ENCODE peak calls at places on chromosomes 3 and 15, in five cellular contexts. One of them, this sample, is unnamed.

GRCh38 chr3:183745300-183746098 is 47.9 kb downstream of the YEATS2 start:
- DNase-seq in MM.1S: no peak
- DNase-seq in CD8-positive, alpha-beta T cell: no peak
- DNase-seq in effector memory CD4-positive, alpha-beta T cell: no peak
- DNase-seq in NB4: no peak
- DNase-seq in this sample: no peak

GRCh38 chr15:37252530-37252929 is 152.2 kb upstream of the MEIS2 start:
- DNase-seq in MM.1S: no peak
- DNase-seq in CD8-positive, alpha-beta T cell: no peak
- DNase-seq in effector memory CD4-positive, alpha-beta T cell: no peak
- DNase-seq in NB4: no peak
- DNase-seq in this sample: no peak

GRCh38 chr3:119782435-119782834 is 534 bp downstream of the NR1I2 start:
- DNase-seq in MM.1S: no peak
- DNase-seq in CD8-positive, alpha-beta T cell: no peak
- DNase-seq in effector memory CD4-positive, alpha-beta T cell: no peak
- DNase-seq in NB4: no peak
- DNase-seq in this sample: no peak

GRCh38 chr15:39925112-39925830 is 5.2 kb upstream of the GPR176 start:
- DNase-seq in MM.1S: peak
- DNase-seq in CD8-positive, alpha-beta T cell: no peak
- DNase-seq in effector memory CD4-positive, alpha-beta T cell: no peak
- DNase-seq in NB4: peak
- DNase-seq in this sample: peak

GRCh38 chr15:43488790-43489585 is 4.0 kb downstream of the TP53BP1 start:
- DNase-seq in MM.1S: no peak
- DNase-seq in CD8-positive, alpha-beta T cell: no peak
- DNase-seq in effector memory CD4-positive, alpha-beta T cell: no peak
- DNase-seq in NB4: peak
- DNase-seq in this sample: no peak

GRCh38 chr15:40069178-40070165 is 30.5 kb upstream of the SRP14 start:
- DNase-seq in MM.1S: no peak
- DNase-seq in CD8-positive, alpha-beta T cell: no peak
- DNase-seq in effector memory CD4-positive, alpha-beta T cell: no peak
- DNase-seq in NB4: peak
- DNase-seq in this sample: peak

GRCh38 chr15:49045691-49046112 is 544 bp downstream of the SECISBP2L start:
- DNase-seq in MM.1S: peak
- DNase-seq in CD8-positive, alpha-beta T cell: no peak
- DNase-seq in effector memory CD4-positive, alpha-beta T cell: no peak
- DNase-seq in NB4: peak
- DNase-seq in this sample: peak

GRCh38 chr15:49926731-49927130 is 192.3 kb downstream of the ATP8B4 start:
- DNase-seq in MM.1S: no peak
- DNase-seq in CD8-positive, alpha-beta T cell: no peak
- DNase-seq in effector memory CD4-positive, alpha-beta T cell: no peak
- DNase-seq in NB4: no peak
- DNase-seq in this sample: no peak

GRCh38 chr15:64842986-64843561 is 1.4 kb downstream of the PLEKHO2 start:
- DNase-seq in MM.1S: no peak
- DNase-seq in CD8-positive, alpha-beta T cell: no peak
- DNase-seq in effector memory CD4-positive, alpha-beta T cell: no peak
- DNase-seq in NB4: peak
- DNase-seq in this sample: peak

GRCh38 chr3:180002006-180002405 is 34.7 kb downstream of the PEX5L start:
- DNase-seq in MM.1S: no peak
- DNase-seq in CD8-positive, alpha-beta T cell: no peak
- DNase-seq in effector memory CD4-positive, alpha-beta T cell: no peak
- DNase-seq in NB4: no peak
- DNase-seq in this sample: no peak

GRCh38 chr3:136735103-136735502 is 17.1 kb downstream of the STAG1 start:
- DNase-seq in MM.1S: no peak
- DNase-seq in CD8-positive, alpha-beta T cell: no peak
- DNase-seq in effector memory CD4-positive, alpha-beta T cell: no peak
- DNase-seq in NB4: no peak
- DNase-seq in this sample: no peak

GRCh38 chr15:30924353-30924752 is 20.6 kb downstream of the FAN1 start:
- DNase-seq in MM.1S: no peak
- DNase-seq in CD8-positive, alpha-beta T cell: no peak
- DNase-seq in effector memory CD4-positive, alpha-beta T cell: no peak
- DNase-seq in NB4: no peak
- DNase-seq in this sample: peak

GRCh38 chr15:55518009-55518408 is 10.0 kb upstream of the DNAAF4 start:
- DNase-seq in MM.1S: no peak
- DNase-seq in CD8-positive, alpha-beta T cell: no peak
- DNase-seq in effector memory CD4-positive, alpha-beta T cell: no peak
- DNase-seq in NB4: no peak
- DNase-seq in this sample: no peak

GRCh38 chr3:155196131-155197075 is 97.1 kb downstream of the STRIT1 start:
- DNase-seq in MM.1S: no peak
- DNase-seq in CD8-positive, alpha-beta T cell: no peak
- DNase-seq in effector memory CD4-positive, alpha-beta T cell: no peak
- DNase-seq in NB4: no peak
- DNase-seq in this sample: no peak

GRCh38 chr3:71658131-71658530 is 67.1 kb downstream of the EIF4E3 start:
- DNase-seq in MM.1S: no peak
- DNase-seq in CD8-positive, alpha-beta T cell: no peak
- DNase-seq in effector memory CD4-positive, alpha-beta T cell: no peak
- DNase-seq in NB4: no peak
- DNase-seq in this sample: peak

GRCh38 chr3:129023909-129024308 is 22.8 kb downstream of the EFCC1 start:
- DNase-seq in MM.1S: no peak
- DNase-seq in CD8-positive, alpha-beta T cell: no peak
- DNase-seq in effector memory CD4-positive, alpha-beta T cell: no peak
- DNase-seq in NB4: peak
- DNase-seq in this sample: peak

GRCh38 chr15:43777293-43777819 is 590 bp upstream of the ELL3 start:
- DNase-seq in MM.1S: peak
- DNase-seq in CD8-positive, alpha-beta T cell: peak
- DNase-seq in effector memory CD4-positive, alpha-beta T cell: peak
- DNase-seq in NB4: peak
- DNase-seq in this sample: peak

GRCh38 chr3:15542641-15543040 is 21.1 kb upstream of the COLQ start:
- DNase-seq in MM.1S: no peak
- DNase-seq in CD8-positive, alpha-beta T cell: no peak
- DNase-seq in effector memory CD4-positive, alpha-beta T cell: no peak
- DNase-seq in NB4: no peak
- DNase-seq in this sample: peak

GRCh38 chr15:36667296-36667695 is 87.9 kb downstream of the CDIN1 start:
- DNase-seq in MM.1S: no peak
- DNase-seq in CD8-positive, alpha-beta T cell: no peak
- DNase-seq in effector memory CD4-positive, alpha-beta T cell: no peak
- DNase-seq in NB4: no peak
- DNase-seq in this sample: no peak

GRCh38 chr3:149845570-149846244 is 32.7 kb downstream of the RNF13 start:
- DNase-seq in MM.1S: no peak
- DNase-seq in CD8-positive, alpha-beta T cell: no peak
- DNase-seq in effector memory CD4-positive, alpha-beta T cell: no peak
- DNase-seq in NB4: no peak
- DNase-seq in this sample: peak

GRCh38 chr3:172208586-172209332 is 169.4 kb downstream of the FNDC3B start:
- DNase-seq in MM.1S: no peak
- DNase-seq in CD8-positive, alpha-beta T cell: no peak
- DNase-seq in effector memory CD4-positive, alpha-beta T cell: no peak
- DNase-seq in NB4: peak
- DNase-seq in this sample: peak

GRCh38 chr3:153768559-153769469 is 352.4 kb upstream of the ARHGEF26 start:
- DNase-seq in MM.1S: peak
- DNase-seq in CD8-positive, alpha-beta T cell: peak
- DNase-seq in effector memory CD4-positive, alpha-beta T cell: peak
- DNase-seq in NB4: peak
- DNase-seq in this sample: peak

GRCh38 chr3:11009898-11010297 is 17.4 kb downstream of the SLC6A1 start:
- DNase-seq in MM.1S: no peak
- DNase-seq in CD8-positive, alpha-beta T cell: no peak
- DNase-seq in effector memory CD4-positive, alpha-beta T cell: no peak
- DNase-seq in NB4: no peak
- DNase-seq in this sample: no peak

GRCh38 chr3:43231276-43232000 is 54.9 kb upstream of the SNRK start:
- DNase-seq in MM.1S: no peak
- DNase-seq in CD8-positive, alpha-beta T cell: no peak
- DNase-seq in effector memory CD4-positive, alpha-beta T cell: no peak
- DNase-seq in NB4: no peak
- DNase-seq in this sample: peak

GRCh38 chr3:39038165-39038564 is 13.6 kb downstream of the SCN11A start:
- DNase-seq in MM.1S: no peak
- DNase-seq in CD8-positive, alpha-beta T cell: no peak
- DNase-seq in effector memory CD4-positive, alpha-beta T cell: no peak
- DNase-seq in NB4: no peak
- DNase-seq in this sample: peak

GRCh38 chr3:32467333-32468070 is 35.1 kb downstream of the CMTM6 start:
- DNase-seq in MM.1S: peak
- DNase-seq in CD8-positive, alpha-beta T cell: peak
- DNase-seq in effector memory CD4-positive, alpha-beta T cell: peak
- DNase-seq in NB4: peak
- DNase-seq in this sample: peak

GRCh38 chr15:63434567-63435219 is 53.0 kb upstream of the CA12 start:
- DNase-seq in MM.1S: no peak
- DNase-seq in CD8-positive, alpha-beta T cell: no peak
- DNase-seq in effector memory CD4-positive, alpha-beta T cell: no peak
- DNase-seq in NB4: no peak
- DNase-seq in this sample: no peak

GRCh38 chr3:8757551-8758518 is 11.6 kb downstream of the OXTR start:
- DNase-seq in MM.1S: no peak
- DNase-seq in CD8-positive, alpha-beta T cell: no peak
- DNase-seq in effector memory CD4-positive, alpha-beta T cell: no peak
- DNase-seq in NB4: no peak
- DNase-seq in this sample: peak

GRCh38 chr3:148718982-148719862 is 21.5 kb downstream of the AGTR1 start:
- DNase-seq in MM.1S: no peak
- DNase-seq in CD8-positive, alpha-beta T cell: no peak
- DNase-seq in effector memory CD4-positive, alpha-beta T cell: no peak
- DNase-seq in NB4: peak
- DNase-seq in this sample: peak

GRCh38 chr3:94615275-94616065 is 552.6 kb downstream of the NSUN3 start:
- DNase-seq in MM.1S: no peak
- DNase-seq in CD8-positive, alpha-beta T cell: no peak
- DNase-seq in effector memory CD4-positive, alpha-beta T cell: no peak
- DNase-seq in NB4: no peak
- DNase-seq in this sample: no peak

GRCh38 chr3:20336572-20336971 is 150.6 kb upstream of the SGO1 start:
- DNase-seq in MM.1S: no peak
- DNase-seq in CD8-positive, alpha-beta T cell: no peak
- DNase-seq in effector memory CD4-positive, alpha-beta T cell: no peak
- DNase-seq in NB4: no peak
- DNase-seq in this sample: no peak

GRCh38 chr3:47016934-47017435 is 37.5 kb downstream of the NBEAL2 start:
- DNase-seq in MM.1S: no peak
- DNase-seq in CD8-positive, alpha-beta T cell: peak
- DNase-seq in effector memory CD4-positive, alpha-beta T cell: no peak
- DNase-seq in NB4: peak
- DNase-seq in this sample: peak

GRCh38 chr3:133659806-133660205 is 1.9 kb downstream of the TOPBP1 start:
- DNase-seq in MM.1S: no peak
- DNase-seq in CD8-positive, alpha-beta T cell: no peak
- DNase-seq in effector memory CD4-positive, alpha-beta T cell: no peak
- DNase-seq in NB4: no peak
- DNase-seq in this sample: no peak
- H3K4me3 ChIP-seq in MM.1S: no peak
- H3K4me3 ChIP-seq in CD8-positive, alpha-beta T cell: no peak
- H3K4me3 ChIP-seq in effector memory CD4-positive, alpha-beta T cell: no peak
- H3K4me3 ChIP-seq in NB4: peak
- H3K4me3 ChIP-seq in this sample: peak

DNA sequence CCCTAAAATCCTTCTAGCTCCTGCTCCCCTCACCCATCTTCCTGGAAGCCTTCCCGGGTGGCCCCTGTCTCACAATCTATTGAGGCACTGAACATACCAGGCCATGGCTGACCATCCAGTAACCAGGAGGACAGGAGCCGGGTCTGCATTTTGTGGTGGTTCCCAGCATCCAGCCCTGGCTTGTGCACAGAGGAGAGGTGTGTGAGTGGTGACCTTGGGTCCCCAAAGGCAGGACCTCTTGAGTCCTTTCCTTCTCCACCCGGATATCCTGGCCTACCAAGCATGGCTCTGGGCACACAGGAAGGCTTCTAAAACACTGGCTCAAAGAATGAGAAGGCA is 7.8 kb downstream of the CSK start:
- DNase-seq in MM.1S: no peak
- DNase-seq in CD8-positive, alpha-beta T cell: no peak
- DNase-seq in effector memory CD4-positive, alpha-beta T cell: no peak
- DNase-seq in NB4: no peak
- DNase-seq in this sample: no peak
- H3K4me3 ChIP-seq in MM.1S: peak
- H3K4me3 ChIP-seq in CD8-positive, alpha-beta T cell: peak
- H3K4me3 ChIP-seq in effector memory CD4-positive, alpha-beta T cell: peak
- H3K4me3 ChIP-seq in NB4: peak
- H3K4me3 ChIP-seq in this sample: no peak

DNA sequence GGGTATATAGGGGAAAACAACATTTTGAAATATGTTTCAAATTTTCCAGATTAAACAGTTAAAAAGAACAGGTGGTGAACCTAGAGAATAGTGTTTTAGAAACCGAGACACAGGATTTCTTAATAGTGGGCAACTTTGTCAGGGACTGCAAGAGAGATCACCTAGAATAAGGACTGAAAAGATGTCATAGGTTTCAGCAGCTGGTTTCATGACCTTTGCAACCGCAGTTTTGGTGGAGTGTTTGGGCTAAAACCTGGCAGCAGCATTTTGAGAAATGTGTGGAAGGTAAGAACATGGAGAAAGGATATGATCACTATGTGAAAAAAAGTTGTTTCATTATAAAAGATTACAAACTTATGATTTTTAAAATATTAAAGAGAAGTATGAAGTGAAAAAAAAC is 34.9 kb downstream of the PRKCI start:
- DNase-seq in MM.1S: peak
- DNase-seq in CD8-positive, alpha-beta T cell: no peak
- DNase-seq in effector memory CD4-positive, alpha-beta T cell: no peak
- DNase-seq in NB4: no peak
- DNase-seq in this sample: no peak
- H3K4me3 ChIP-seq in MM.1S: no peak
- H3K4me3 ChIP-seq in CD8-positive, alpha-beta T cell: no peak
- H3K4me3 ChIP-seq in effector memory CD4-positive, alpha-beta T cell: no peak
- H3K4me3 ChIP-seq in NB4: no peak
- H3K4me3 ChIP-seq in this sample: no peak

DNA sequence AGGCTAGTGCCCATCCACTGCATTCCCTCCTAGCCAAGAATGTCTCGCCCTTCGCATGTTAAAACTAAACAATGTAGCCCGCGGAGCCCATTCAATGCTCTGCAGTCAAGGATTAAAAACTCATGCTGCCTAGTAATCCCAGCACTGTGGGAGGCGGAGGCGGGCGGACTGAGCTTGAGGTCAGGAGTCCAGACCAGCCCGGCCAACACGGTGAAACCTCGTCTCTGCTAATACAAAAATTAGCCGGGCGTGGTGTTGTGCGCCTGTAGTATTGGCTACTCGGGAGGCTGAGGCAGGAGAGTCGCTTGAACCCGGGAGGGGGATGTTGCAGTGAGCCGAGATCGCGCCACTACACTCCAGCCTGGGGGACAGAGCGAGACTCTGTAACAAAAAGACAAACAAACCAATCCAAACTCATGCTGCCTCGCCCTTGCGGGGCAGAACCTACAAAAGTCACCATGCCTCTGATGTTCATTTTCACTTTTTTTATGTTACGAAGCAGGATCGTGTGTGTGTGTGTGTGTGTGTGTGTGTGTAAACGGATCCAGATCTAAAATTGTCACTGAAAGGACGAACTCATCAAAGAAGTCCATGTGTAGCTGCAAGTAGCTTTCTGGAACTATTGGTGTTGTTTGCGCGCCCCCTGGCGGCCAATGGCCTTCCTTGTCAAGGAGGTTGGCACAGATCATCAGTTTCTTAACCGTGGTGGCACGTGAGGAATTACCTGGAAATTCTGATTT is 54.8 kb upstream of the SPESP1 start:
- DNase-seq in MM.1S: peak
- DNase-seq in CD8-positive, alpha-beta T cell: peak
- DNase-seq in effector memory CD4-positive, alpha-beta T cell: peak
- DNase-seq in NB4: peak
- DNase-seq in this sample: peak
- H3K4me3 ChIP-seq in MM.1S: no peak
- H3K4me3 ChIP-seq in CD8-positive, alpha-beta T cell: no peak
- H3K4me3 ChIP-seq in effector memory CD4-positive, alpha-beta T cell: no peak
- H3K4me3 ChIP-seq in NB4: no peak
- H3K4me3 ChIP-seq in this sample: peak

This sample was measured in GM23248.